ENCODE peak calls at places on chromosomes 6 and 20, in five cellular contexts. One of them, this sample, is unnamed.

GRCh38 chr20:16654858-16655257 is 75.0 kb upstream of the SNRPB2 start:
- DNase-seq in suprapubic skin: no peak
- DNase-seq in stomach: no peak
- DNase-seq in breast epithelium: no peak
- DNase-seq in transverse colon: no peak
- DNase-seq in this sample: no peak

GRCh38 chr6:22904413-22904812 is 335.0 kb downstream of the HDGFL1 start:
- DNase-seq in stomach: no peak
- DNase-seq in transverse colon: no peak
- DNase-seq in suprapubic skin: no peak
- DNase-seq in breast epithelium: peak; percentile 31
- DNase-seq in this sample: no peak

GRCh38 chr6:37725967-37726366 is 28.3 kb upstream of the MDGA1 start:
- DNase-seq in breast epithelium: no peak
- DNase-seq in suprapubic skin: no peak
- DNase-seq in stomach: no peak
- DNase-seq in transverse colon: no peak
- DNase-seq in this sample: no peak

GRCh38 chr20:32235331-32236047 is 27.8 kb downstream of the POFUT1 start:
- DNase-seq in breast epithelium: no peak
- DNase-seq in stomach: no peak
- DNase-seq in transverse colon: peak; percentile 57
- DNase-seq in suprapubic skin: no peak
- DNase-seq in this sample: no peak

GRCh38 chr20:45817652-45818194 is 5.3 kb downstream of the UBE2C start:
- DNase-seq in breast epithelium: no peak
- DNase-seq in stomach: no peak
- DNase-seq in suprapubic skin: no peak
- DNase-seq in transverse colon: no peak
- DNase-seq in this sample: no peak

GRCh38 chr6:157013649-157014365 is 236.6 kb downstream of the ARID1B start:
- DNase-seq in stomach: no peak
- DNase-seq in transverse colon: no peak
- DNase-seq in breast epithelium: no peak
- DNase-seq in suprapubic skin: no peak
- DNase-seq in this sample: no peak

GRCh38 chr20:32672315-32672981 is 1.3 kb downstream of the C20orf203 start:
- DNase-seq in breast epithelium: no peak
- DNase-seq in suprapubic skin: no peak
- DNase-seq in stomach: no peak
- DNase-seq in transverse colon: no peak
- DNase-seq in this sample: no peak

GRCh38 chr20:13425401-13425800 is 204.3 kb downstream of the ISM1 start:
- DNase-seq in breast epithelium: no peak
- DNase-seq in transverse colon: no peak
- DNase-seq in stomach: no peak
- DNase-seq in suprapubic skin: no peak
- DNase-seq in this sample: no peak

GRCh38 chr6:41566961-41567360 is 20.8 kb downstream of the FOXP4 start:
- DNase-seq in breast epithelium: no peak
- DNase-seq in stomach: no peak
- DNase-seq in suprapubic skin: no peak
- DNase-seq in transverse colon: no peak
- DNase-seq in this sample: no peak

GRCh38 chr6:162481938-162482337 is 245.6 kb downstream of the PRKN start:
- DNase-seq in suprapubic skin: no peak
- DNase-seq in stomach: no peak
- DNase-seq in breast epithelium: no peak
- DNase-seq in transverse colon: no peak
- DNase-seq in this sample: no peak

GRCh38 chr6:54775586-54775985 is 71.0 kb upstream of the FAM83B start:
- DNase-seq in transverse colon: no peak
- DNase-seq in stomach: no peak
- DNase-seq in breast epithelium: no peak
- DNase-seq in suprapubic skin: no peak
- DNase-seq in this sample: no peak

GRCh38 chr6:136761227-136761922 is 30.9 kb downstream of the MAP3K5 start:
- DNase-seq in stomach: no peak
- DNase-seq in breast epithelium: peak; percentile 72
- DNase-seq in suprapubic skin: no peak
- DNase-seq in transverse colon: no peak
- DNase-seq in this sample: no peak

GRCh38 chr6:72522735-72523141 is 99.1 kb upstream of the KCNQ5 start:
- DNase-seq in transverse colon: no peak
- DNase-seq in stomach: no peak
- DNase-seq in breast epithelium: no peak
- DNase-seq in suprapubic skin: no peak
- DNase-seq in this sample: no peak

GRCh38 chr6:162442675-162443074 is 284.9 kb downstream of the PRKN start:
- DNase-seq in transverse colon: no peak
- DNase-seq in suprapubic skin: no peak
- DNase-seq in breast epithelium: no peak
- DNase-seq in stomach: no peak
- DNase-seq in this sample: no peak

GRCh38 chr6:28251648-28252506 is at the start of gene ZKSCAN4:
- DNase-seq in suprapubic skin: peak; percentile 74
- DNase-seq in stomach: peak; percentile 73
- DNase-seq in transverse colon: peak; percentile 87
- DNase-seq in breast epithelium: peak; percentile 29
- DNase-seq in this sample: peak; percentile 45
- TF ChIP-seq POLR2AphosphoS5 in suprapubic skin: no peak
- TF ChIP-seq POLR2AphosphoS5 in stomach: peak; percentile 42
- TF ChIP-seq POLR2AphosphoS5 in transverse colon: no peak
- TF ChIP-seq POLR2AphosphoS5 in breast epithelium: peak; percentile 77
- TF ChIP-seq POLR2AphosphoS5 in this sample: peak; percentile 41

GRCh38 chr6:139841794-139842215 is 467.4 kb upstream of the CITED2 start:
- DNase-seq in breast epithelium: no peak
- DNase-seq in stomach: no peak
- DNase-seq in transverse colon: no peak
- DNase-seq in suprapubic skin: no peak
- DNase-seq in this sample: no peak
- TF ChIP-seq POLR2AphosphoS5 in breast epithelium: no peak
- TF ChIP-seq POLR2AphosphoS5 in stomach: no peak
- TF ChIP-seq POLR2AphosphoS5 in transverse colon: no peak
- TF ChIP-seq POLR2AphosphoS5 in suprapubic skin: no peak
- TF ChIP-seq POLR2AphosphoS5 in this sample: no peak

DNA sequence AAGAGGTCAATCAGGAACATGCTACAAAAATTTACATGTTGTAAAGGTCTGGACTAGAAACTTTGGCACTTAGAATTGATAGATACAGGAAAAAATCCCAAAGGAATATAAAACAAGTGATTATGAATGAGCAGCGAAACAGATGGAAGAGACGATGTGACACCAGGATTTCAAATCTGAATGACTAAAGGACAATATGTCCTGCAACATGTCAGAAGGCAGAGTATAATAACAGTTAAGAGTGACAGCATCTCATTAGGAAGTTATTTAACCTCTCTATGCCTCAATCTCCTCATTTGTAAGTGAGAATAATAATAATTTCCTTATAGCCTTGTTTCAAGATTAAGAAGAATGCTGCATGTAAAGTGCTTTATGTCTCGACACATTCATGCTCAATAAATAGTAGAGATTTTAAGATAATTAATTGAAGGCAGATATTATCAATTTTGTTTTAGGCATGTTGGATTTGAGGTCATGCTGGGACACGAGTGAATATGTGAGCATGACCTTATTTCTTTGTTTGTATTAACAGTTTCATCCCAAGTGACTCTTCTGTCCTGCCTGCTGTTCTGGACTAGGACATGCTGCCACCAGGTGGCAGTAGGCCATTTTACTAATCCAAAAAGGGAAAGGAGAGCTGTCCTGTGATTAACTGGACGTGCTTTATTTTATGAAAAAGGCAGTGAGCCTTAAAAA is 50.1 kb downstream of the FRK start:
- DNase-seq in transverse colon: peak; percentile 78
- DNase-seq in suprapubic skin: peak; percentile 71
- DNase-seq in stomach: peak; percentile 75
- DNase-seq in breast epithelium: peak; percentile 61
- DNase-seq in this sample: no peak
- TF ChIP-seq POLR2AphosphoS5 in transverse colon: no peak
- TF ChIP-seq POLR2AphosphoS5 in suprapubic skin: no peak
- TF ChIP-seq POLR2AphosphoS5 in stomach: no peak
- TF ChIP-seq POLR2AphosphoS5 in breast epithelium: no peak
- TF ChIP-seq POLR2AphosphoS5 in this sample: no peak

DNA sequence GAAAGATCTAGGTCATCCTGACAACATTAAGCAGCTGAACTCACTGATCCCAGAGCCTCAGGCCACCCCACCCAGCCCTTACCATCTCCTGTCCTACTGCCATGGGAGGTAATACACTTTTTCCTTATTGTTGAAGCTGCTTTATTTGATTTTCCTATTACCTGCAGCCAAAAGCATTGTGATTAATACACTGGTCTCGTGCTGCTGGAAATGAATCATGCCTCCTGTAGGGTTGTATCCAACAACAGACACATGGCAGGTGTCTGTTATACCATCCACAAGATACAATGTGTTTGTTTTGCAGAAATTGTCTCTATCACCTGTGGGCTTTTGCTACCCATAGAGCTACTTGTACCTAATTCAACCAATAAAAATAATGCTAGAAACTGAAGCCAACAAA is 34.2 kb downstream of the MYLIP start:
- DNase-seq in transverse colon: no peak
- DNase-seq in stomach: no peak
- DNase-seq in breast epithelium: no peak
- DNase-seq in suprapubic skin: no peak
- DNase-seq in this sample: no peak
- TF ChIP-seq POLR2AphosphoS5 in transverse colon: no peak
- TF ChIP-seq POLR2AphosphoS5 in stomach: no peak
- TF ChIP-seq POLR2AphosphoS5 in breast epithelium: no peak
- TF ChIP-seq POLR2AphosphoS5 in suprapubic skin: no peak
- TF ChIP-seq POLR2AphosphoS5 in this sample: no peak

GRCh38 chr20:48773837-48774418 is 53.9 kb downstream of the PREX1 start:
- DNase-seq in stomach: no peak
- DNase-seq in transverse colon: peak; percentile 32
- DNase-seq in suprapubic skin: no peak
- DNase-seq in breast epithelium: no peak
- DNase-seq in this sample: no peak
- TF ChIP-seq POLR2AphosphoS5 in stomach: no peak
- TF ChIP-seq POLR2AphosphoS5 in transverse colon: no peak
- TF ChIP-seq POLR2AphosphoS5 in suprapubic skin: no peak
- TF ChIP-seq POLR2AphosphoS5 in breast epithelium: no peak
- TF ChIP-seq POLR2AphosphoS5 in this sample: no peak

DNA sequence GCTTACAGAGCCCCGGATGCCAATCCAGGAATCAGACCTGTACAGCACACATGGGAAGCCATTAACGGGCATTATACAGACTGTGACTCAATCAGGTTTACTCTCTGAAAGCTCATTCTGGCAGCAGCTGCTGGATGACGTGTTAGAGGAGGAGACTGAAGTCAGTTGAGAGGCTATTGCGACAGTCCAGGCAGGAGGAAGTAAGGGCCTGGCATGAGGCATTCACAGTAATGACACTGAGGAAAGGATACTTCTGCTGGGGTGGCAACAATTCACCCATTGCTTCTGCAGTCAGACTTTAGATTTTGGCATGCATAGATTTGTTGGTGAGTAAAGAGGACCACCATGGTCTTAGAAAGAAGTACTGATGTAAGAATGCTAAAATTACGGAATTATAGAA is 151.0 kb upstream of the HEY2 start:
- DNase-seq in stomach: no peak
- DNase-seq in suprapubic skin: peak; percentile 68
- DNase-seq in transverse colon: peak; percentile 27
- DNase-seq in breast epithelium: peak; percentile 50
- DNase-seq in this sample: no peak
- TF ChIP-seq POLR2AphosphoS5 in stomach: no peak
- TF ChIP-seq POLR2AphosphoS5 in suprapubic skin: no peak
- TF ChIP-seq POLR2AphosphoS5 in transverse colon: no peak
- TF ChIP-seq POLR2AphosphoS5 in breast epithelium: no peak
- TF ChIP-seq POLR2AphosphoS5 in this sample: no peak

GRCh38 chr6:20741490-20741889 is 207.2 kb downstream of the CDKAL1 start:
- DNase-seq in stomach: no peak
- DNase-seq in transverse colon: no peak
- DNase-seq in suprapubic skin: no peak
- DNase-seq in breast epithelium: no peak
- DNase-seq in this sample: no peak

GRCh38 chr6:20732896-20733295 is 198.6 kb downstream of the CDKAL1 start:
- DNase-seq in breast epithelium: no peak
- DNase-seq in stomach: no peak
- DNase-seq in suprapubic skin: no peak
- DNase-seq in transverse colon: no peak
- DNase-seq in this sample: no peak

GRCh38 chr6:20740088-20740487 is 205.8 kb downstream of the CDKAL1 start:
- DNase-seq in stomach: no peak
- DNase-seq in transverse colon: no peak
- DNase-seq in suprapubic skin: no peak
- DNase-seq in breast epithelium: no peak
- DNase-seq in this sample: no peak

GRCh38 chr6:20740727-20741126 is 206.5 kb downstream of the CDKAL1 start:
- DNase-seq in stomach: no peak
- DNase-seq in transverse colon: no peak
- DNase-seq in breast epithelium: no peak
- DNase-seq in suprapubic skin: no peak
- DNase-seq in this sample: no peak

GRCh38 chr6:20737912-20738311 is 203.7 kb downstream of the CDKAL1 start:
- DNase-seq in stomach: no peak
- DNase-seq in breast epithelium: no peak
- DNase-seq in transverse colon: no peak
- DNase-seq in suprapubic skin: no peak
- DNase-seq in this sample: no peak
- TF ChIP-seq POLR2AphosphoS5 in stomach: no peak
- TF ChIP-seq POLR2AphosphoS5 in breast epithelium: no peak
- TF ChIP-seq POLR2AphosphoS5 in transverse colon: no peak
- TF ChIP-seq POLR2AphosphoS5 in suprapubic skin: no peak
- TF ChIP-seq POLR2AphosphoS5 in this sample: no peak

GRCh38 chr6:3053231-3053508 is 15.1 kb upstream of the RIPK1 start:
- DNase-seq in stomach: no peak
- DNase-seq in transverse colon: no peak
- DNase-seq in breast epithelium: no peak
- DNase-seq in suprapubic skin: no peak
- DNase-seq in this sample: no peak
- TF ChIP-seq POLR2AphosphoS5 in stomach: no peak
- TF ChIP-seq POLR2AphosphoS5 in transverse colon: no peak
- TF ChIP-seq POLR2AphosphoS5 in breast epithelium: no peak
- TF ChIP-seq POLR2AphosphoS5 in suprapubic skin: no peak
- TF ChIP-seq POLR2AphosphoS5 in this sample: no peak

GRCh38 chr20:51801220-51801991 is 915 bp downstream of the SALL4 start:
- DNase-seq in breast epithelium: no peak
- DNase-seq in transverse colon: no peak
- DNase-seq in stomach: peak; percentile 23
- DNase-seq in suprapubic skin: no peak
- DNase-seq in this sample: no peak

GRCh38 chr20:51800769-51801219 is 1.5 kb downstream of the SALL4 start:
- DNase-seq in suprapubic skin: no peak
- DNase-seq in stomach: peak; percentile 25
- DNase-seq in breast epithelium: no peak
- DNase-seq in transverse colon: no peak
- DNase-seq in this sample: no peak

GRCh38 chr20:51803157-51803854 is 985 bp upstream of the SALL4 start:
- DNase-seq in breast epithelium: no peak
- DNase-seq in suprapubic skin: no peak
- DNase-seq in transverse colon: no peak
- DNase-seq in stomach: no peak
- DNase-seq in this sample: no peak

GRCh38 chr20:51800132-51800721 is 2.1 kb downstream of the SALL4 start:
- DNase-seq in stomach: peak; percentile 72
- DNase-seq in suprapubic skin: peak; percentile 69
- DNase-seq in breast epithelium: peak; percentile 26
- DNase-seq in transverse colon: peak; percentile 69
- DNase-seq in this sample: peak; percentile 63

GRCh38 chr20:51802170-51802745 is at the start of gene SALL4:
- DNase-seq in suprapubic skin: no peak
- DNase-seq in breast epithelium: no peak
- DNase-seq in transverse colon: no peak
- DNase-seq in stomach: peak; percentile 25
- DNase-seq in this sample: no peak
- TF ChIP-seq POLR2AphosphoS5 in suprapubic skin: no peak
- TF ChIP-seq POLR2AphosphoS5 in breast epithelium: no peak
- TF ChIP-seq POLR2AphosphoS5 in transverse colon: no peak
- TF ChIP-seq POLR2AphosphoS5 in stomach: no peak
- TF ChIP-seq POLR2AphosphoS5 in this sample: no peak

This sample was measured in GM12892.